ENCODE peak calls at places on chromosome 19, in four cellular contexts. One of them, this sample, is unnamed.

GRCh38 chr19:8396563-8397203 is 6.5 kb downstream of the RAB11B start:
- DNase-seq in colonic mucosa: peak; percentile 62
- DNase-seq in suprapubic skin: peak; percentile 89
- DNase-seq in astrocyte: peak; percentile 23
- DNase-seq in this sample: peak; percentile 54

GRCh38 chr19:8607386-8607785 is 3.1 kb downstream of the ADAMTS10 start:
- DNase-seq in colonic mucosa: no peak
- DNase-seq in suprapubic skin: no peak
- DNase-seq in astrocyte: peak; percentile 82
- DNase-seq in this sample: no peak

GRCh38 chr19:44767295-44768180 is 10.2 kb upstream of the CBLC start:
- DNase-seq in astrocyte: no peak
- DNase-seq in suprapubic skin: no peak
- DNase-seq in colonic mucosa: no peak
- DNase-seq in this sample: no peak

GRCh38 chr19:50328257-50329145 is 676 bp downstream of the KCNC3 start:
- DNase-seq in colonic mucosa: no peak
- DNase-seq in suprapubic skin: no peak
- DNase-seq in astrocyte: no peak
- DNase-seq in this sample: no peak

GRCh38 chr19:3479177-3479818 is 1.0 kb downstream of the SMIM24 start:
- DNase-seq in suprapubic skin: peak; percentile 63
- DNase-seq in astrocyte: no peak
- DNase-seq in colonic mucosa: no peak
- DNase-seq in this sample: no peak

GRCh38 chr19:13599681-13600080 is 93.4 kb upstream of the CACNA1A start:
- DNase-seq in colonic mucosa: no peak
- DNase-seq in suprapubic skin: no peak
- DNase-seq in astrocyte: no peak
- DNase-seq in this sample: no peak

GRCh38 chr19:34269968-34270621 is 15.7 kb downstream of the GARRE1 start:
- DNase-seq in suprapubic skin: peak; percentile 74
- DNase-seq in astrocyte: peak; percentile 77
- DNase-seq in colonic mucosa: peak; percentile 45
- DNase-seq in this sample: no peak

GRCh38 chr19:13160557-13160956 is 10.3 kb downstream of the IER2 start:
- DNase-seq in astrocyte: no peak
- DNase-seq in colonic mucosa: no peak
- DNase-seq in suprapubic skin: no peak
- DNase-seq in this sample: no peak

GRCh38 chr19:1471514-1472107 is 7.4 kb downstream of the C19orf25 start:
- DNase-seq in colonic mucosa: no peak
- DNase-seq in astrocyte: no peak
- DNase-seq in suprapubic skin: no peak
- DNase-seq in this sample: no peak

GRCh38 chr19:1472227-1473055 is 6.6 kb downstream of the C19orf25 start:
- DNase-seq in colonic mucosa: no peak
- DNase-seq in suprapubic skin: no peak
- DNase-seq in astrocyte: no peak
- DNase-seq in this sample: no peak

GRCh38 chr19:1473424-1473851 is 5.6 kb downstream of the C19orf25 start:
- DNase-seq in suprapubic skin: no peak
- DNase-seq in colonic mucosa: no peak
- DNase-seq in astrocyte: no peak
- DNase-seq in this sample: no peak

GRCh38 chr19:1474011-1474764 is 4.8 kb downstream of the C19orf25 start:
- DNase-seq in suprapubic skin: no peak
- DNase-seq in astrocyte: peak; percentile 47
- DNase-seq in colonic mucosa: no peak
- DNase-seq in this sample: no peak

DNA sequence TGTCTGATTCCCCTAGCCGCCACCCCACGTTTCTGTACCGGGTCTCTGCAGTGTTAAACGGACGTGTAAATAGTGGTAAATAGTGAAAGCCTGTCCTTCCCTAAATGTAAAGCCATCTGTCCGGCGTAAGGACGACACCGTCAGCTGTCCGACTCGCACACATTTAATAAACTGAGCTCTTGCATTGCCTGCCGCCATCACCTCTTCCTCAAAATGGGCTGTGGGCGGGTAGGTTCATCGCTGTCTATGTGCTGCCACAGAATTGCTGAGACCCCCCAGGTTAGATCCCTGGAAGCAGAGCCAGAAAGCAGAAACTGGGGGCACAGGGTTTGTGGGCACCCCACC is 6.0 kb downstream of the C19orf25 start:
- DNase-seq in colonic mucosa: no peak
- DNase-seq in astrocyte: no peak
- DNase-seq in suprapubic skin: no peak
- DNase-seq in this sample: no peak
- H3K27me3 ChIP-seq in colonic mucosa: peaks cover 50% of the 10 kb centered on the region
- H3K27me3 ChIP-seq in astrocyte: peaks cover 5% of the 10 kb centered on the region
- H3K27me3 ChIP-seq in suprapubic skin: peaks cover 60% of the 10 kb centered on the region
- H3K27me3 ChIP-seq in this sample: peaks cover 23% of the 10 kb centered on the region

DNA sequence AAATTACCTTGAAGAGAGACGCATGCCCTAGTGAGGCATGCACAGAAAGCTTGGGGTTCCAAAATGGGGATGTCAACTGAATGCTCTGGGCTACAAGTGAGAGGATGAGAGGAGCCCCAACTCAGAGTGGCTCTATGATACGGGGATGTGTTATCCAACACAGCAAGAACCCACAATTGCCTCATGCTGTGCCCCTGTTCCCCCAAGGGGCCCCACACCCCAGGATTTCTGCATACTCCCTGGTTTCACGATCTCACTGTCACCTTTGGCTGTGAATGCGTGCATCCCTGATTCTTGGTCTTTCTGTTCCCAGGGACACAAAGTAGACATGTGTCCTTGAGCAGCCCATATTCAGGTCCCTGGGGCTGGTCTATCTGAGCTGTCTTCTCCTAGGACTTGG is 29.3 kb downstream of the WDR88 start:
- DNase-seq in astrocyte: no peak
- DNase-seq in colonic mucosa: no peak
- DNase-seq in suprapubic skin: peak; percentile 18
- DNase-seq in this sample: no peak
- H3K27ac ChIP-seq in astrocyte: no peak overlapping the region
- H3K27ac ChIP-seq in colonic mucosa: no peak overlapping the region
- H3K27ac ChIP-seq in suprapubic skin: no peak overlapping the region
- H3K27ac ChIP-seq in this sample: no peak overlapping the region

DNA sequence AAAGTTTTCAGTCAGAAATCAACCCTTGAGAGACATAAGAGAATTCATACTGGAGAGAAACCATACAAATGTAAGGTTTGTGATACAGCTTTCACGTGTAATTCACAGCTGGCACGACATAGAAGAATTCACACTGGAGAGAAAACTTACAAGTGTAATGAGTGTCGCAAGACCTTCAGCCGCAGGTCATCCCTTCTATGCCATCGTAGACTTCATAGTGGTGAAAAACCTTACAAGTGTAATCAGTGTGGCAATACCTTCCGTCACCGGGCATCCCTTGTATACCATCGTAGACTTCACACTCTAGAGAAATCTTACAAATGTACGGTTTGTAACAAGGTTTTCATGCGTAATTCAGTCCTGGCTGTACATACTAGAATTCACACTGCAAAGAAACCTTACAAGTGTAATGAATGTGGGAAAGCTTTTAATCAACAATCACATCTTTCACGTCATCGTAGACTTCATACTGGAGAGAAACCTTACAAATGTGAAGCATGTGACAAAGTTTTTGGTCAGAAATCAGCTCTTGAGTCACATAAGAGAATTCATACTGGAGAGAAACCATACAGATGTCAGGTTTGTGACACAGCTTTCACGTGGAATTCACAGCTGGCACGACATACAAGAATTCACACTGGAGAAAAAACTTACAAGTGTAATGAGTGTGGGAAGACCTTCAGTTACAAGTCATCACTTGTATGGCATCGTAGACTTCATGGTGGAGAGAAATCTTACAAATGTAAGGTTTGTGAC is 15.7 kb upstream of the ZNF701 start:
- DNase-seq in astrocyte: no peak
- DNase-seq in colonic mucosa: no peak
- DNase-seq in suprapubic skin: no peak
- DNase-seq in this sample: no peak
- H3K9me3 ChIP-seq in astrocyte: peaks cover 51% of the 10 kb centered on the region
- H3K9me3 ChIP-seq in colonic mucosa: peaks cover 23% of the 10 kb centered on the region
- H3K9me3 ChIP-seq in suprapubic skin: peaks cover 56% of the 10 kb centered on the region
- H3K9me3 ChIP-seq in this sample: no peaks in the 10 kb centered on the region

GRCh38 chr19:588093-588742 is 1.5 kb upstream of the HCN2 start:
- DNase-seq in colonic mucosa: peak; percentile 67
- DNase-seq in astrocyte: no peak
- DNase-seq in suprapubic skin: no peak
- DNase-seq in this sample: peak; percentile 70

GRCh38 chr19:589693-590395 is at the start of gene HCN2:
- DNase-seq in astrocyte: no peak
- DNase-seq in suprapubic skin: no peak
- DNase-seq in colonic mucosa: no peak
- DNase-seq in this sample: no peak

GRCh38 chr19:590750-591098 is 1.0 kb downstream of the HCN2 start:
- DNase-seq in colonic mucosa: no peak
- DNase-seq in suprapubic skin: no peak
- DNase-seq in astrocyte: no peak
- DNase-seq in this sample: no peak

GRCh38 chr19:590396-590745 is 690 bp downstream of the HCN2 start:
- DNase-seq in suprapubic skin: no peak
- DNase-seq in astrocyte: no peak
- DNase-seq in colonic mucosa: no peak
- DNase-seq in this sample: no peak

GRCh38 chr19:588758-589692 is 656 bp upstream of the HCN2 start:
- DNase-seq in astrocyte: no peak
- DNase-seq in suprapubic skin: no peak
- DNase-seq in colonic mucosa: no peak
- DNase-seq in this sample: no peak
- H3K27me3 ChIP-seq in astrocyte: no peaks in the 10 kb centered on the region
- H3K27me3 ChIP-seq in suprapubic skin: peaks cover 79% of the 10 kb centered on the region
- H3K27me3 ChIP-seq in colonic mucosa: peaks cover 36% of the 10 kb centered on the region
- H3K27me3 ChIP-seq in this sample: peaks cover 9% of the 10 kb centered on the region